ENCODE peak calls at places on chromosome 2, in four cellular contexts. K is uterus, F is transverse colon, N is suprapubic skin. S is an unnamed sample.

GRCh38 chr2:237547841-237548416 is 18.4 kb upstream of the PRLH start:
- DNase-seq in F (no peak), N (no peak), K (no peak), S (no peak)

GRCh38 chr2:195343942-195344530 is 313.0 kb upstream of the SLC39A10 start:
- DNase-seq in F (no peak), N (no peak), K (no peak), S (no peak)

GRCh38 chr2:9086465-9086864 is 83.0 kb upstream of the MBOAT2 start:
- DNase-seq in K (no peak), N (no peak), F (no peak), S (no peak)

GRCh38 chr2:71713581-71714580 is 260.5 kb downstream of the DYSF start:
- DNase-seq in N (peak), K (no peak), F (no peak), S (no peak)

GRCh38 chr2:203579131-203579643 is 44.1 kb upstream of the RAPH1 start:
- DNase-seq in N (no peak), F (peak), K (no peak), S (peak)

GRCh38 chr2:8643996-8644356 is 37.9 kb upstream of the ID2 start:
- DNase-seq in F (no peak), K (no peak), N (peak), S (no peak)

GRCh38 chr2:190538201-190538600 is 3.7 kb upstream of the NEMP2 start:
- DNase-seq in K (no peak), N (no peak), F (no peak), S (no peak)

GRCh38 chr2:142153601-142154000 is 22.8 kb upstream of the LRP1B start:
- DNase-seq in F (no peak), N (no peak), K (no peak), S (no peak)

GRCh38 chr2:44087037-44087713 is 81.5 kb upstream of the PPM1B start:
- DNase-seq in F (peak), K (peak), N (peak), S (peak)

GRCh38 chr2:170462433-170463205 is 252.5 kb upstream of the SP5 start:
- DNase-seq in F (no peak), N (no peak), K (no peak), S (no peak)

GRCh38 chr2:10141736-10142639 is 19.4 kb downstream of the RRM2 start:
- DNase-seq in N (no peak), K (peak), F (peak), S (peak)

GRCh38 chr2:55136138-55136541 is 85.9 kb upstream of the RTN4 start:
- DNase-seq in K (no peak), N (no peak), F (peak), S (no peak)

GRCh38 chr2:152730591-152731333 is 12.3 kb downstream of the ARL6IP6 start:
- DNase-seq in N (no peak), F (peak), K (no peak), S (peak)

GRCh38 chr2:45771251-45771650 is 119.8 kb downstream of the PRKCE start:
- DNase-seq in F (peak), N (peak), K (peak), S (no peak)

GRCh38 chr2:239589270-239589825 is 188.5 kb upstream of the HDAC4 start:
- DNase-seq in F (no peak), N (peak), K (no peak), S (no peak)

GRCh38 chr2:42055573-42056514 is 8.0 kb downstream of the PKDCC start:
- DNase-seq in N (no peak), K (peak), F (peak), S (peak)

GRCh38 chr2:46845542-46846453 is 69.8 kb downstream of the MCFD2 start:
- DNase-seq in F (no peak), K (no peak), N (peak), S (peak)

GRCh38 chr2:117832905-117833613 is 18.6 kb downstream of the DDX18 start:
- DNase-seq in N (no peak), K (no peak), F (no peak), S (no peak)

GRCh38 chr2:217186565-217187218 is 326.8 kb upstream of the TNP1 start:
- DNase-seq in F (no peak), N (peak), K (peak), S (no peak)

GRCh38 chr2:61254536-61254935 is 92.5 kb downstream of the C2orf74 start:
- DNase-seq in K (no peak), F (no peak), N (no peak), S (no peak)

GRCh38 chr2:46229134-46230063 is 67.8 kb upstream of the EPAS1 start:
- DNase-seq in K (no peak), F (no peak), N (no peak), S (no peak)

GRCh38 chr2:209425082-209426071 is 1.5 kb downstream of the MAP2 start:
- DNase-seq in F (no peak), N (no peak), K (no peak), S (no peak)

GRCh38 chr2:143528021-143528420 is 398.8 kb downstream of the ARHGAP15 start:
- DNase-seq in N (no peak), F (no peak), K (no peak), S (no peak)

GRCh38 chr2:143524001-143524608 is 394.9 kb downstream of the ARHGAP15 start:
- DNase-seq in K (no peak), N (no peak), F (no peak), S (no peak)

GRCh38 chr2:143522699-143523098 is 393.5 kb downstream of the ARHGAP15 start:
- DNase-seq in F (no peak), K (no peak), N (no peak), S (no peak)

GRCh38 chr2:143525006-143525405 is 395.8 kb downstream of the ARHGAP15 start:
- DNase-seq in K (no peak), N (no peak), F (no peak), S (no peak)

DNA sequence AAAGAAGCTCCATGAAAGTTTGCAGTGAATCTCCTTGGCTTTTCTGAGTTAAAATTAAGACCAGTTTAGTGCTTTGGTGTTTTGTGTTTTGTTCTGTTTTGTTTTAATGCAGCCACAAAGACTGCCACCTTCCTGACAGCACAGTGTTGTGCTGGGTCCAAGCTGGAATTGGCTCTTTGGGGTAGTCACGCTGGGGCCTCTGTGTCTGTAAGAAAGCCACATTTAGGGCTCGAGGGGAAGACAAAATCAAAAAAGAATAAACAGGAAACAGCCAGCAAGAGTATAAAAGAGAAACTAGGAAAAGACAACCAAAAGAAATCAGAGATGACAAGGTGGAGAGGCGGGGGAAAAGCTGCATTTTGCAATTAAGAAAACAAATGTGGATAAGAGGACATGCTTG is 396.3 kb downstream of the ARHGAP15 start:
- DNase-seq in K (no peak), N (no peak), F (no peak), S (no peak)
- H3K27ac ChIP-seq in K (peak), N (peak), F (peak), S (no peak)

GRCh38 chr2:179427065-179427464 is 162.4 kb upstream of the SESTD1 start:
- DNase-seq in N (no peak), K (no peak), F (no peak), S (no peak)

GRCh38 chr2:179424571-179424970 is 159.9 kb upstream of the SESTD1 start:
- DNase-seq in N (no peak), K (no peak), F (no peak), S (no peak)

GRCh38 chr2:179429597-179429996 is 165.0 kb upstream of the SESTD1 start:
- DNase-seq in N (no peak), F (no peak), K (no peak), S (no peak)

GRCh38 chr2:179429060-179429471 is 164.4 kb upstream of the SESTD1 start:
- DNase-seq in N (no peak), K (no peak), F (no peak), S (no peak)

GRCh38 chr2:179428659-179429058 is 164.0 kb upstream of the SESTD1 start:
- DNase-seq in K (no peak), F (no peak), N (no peak), S (no peak)
- TF ChIP-seq POLR2A in K (no peak), F (no peak), N (no peak), S (no peak)

DNA sequence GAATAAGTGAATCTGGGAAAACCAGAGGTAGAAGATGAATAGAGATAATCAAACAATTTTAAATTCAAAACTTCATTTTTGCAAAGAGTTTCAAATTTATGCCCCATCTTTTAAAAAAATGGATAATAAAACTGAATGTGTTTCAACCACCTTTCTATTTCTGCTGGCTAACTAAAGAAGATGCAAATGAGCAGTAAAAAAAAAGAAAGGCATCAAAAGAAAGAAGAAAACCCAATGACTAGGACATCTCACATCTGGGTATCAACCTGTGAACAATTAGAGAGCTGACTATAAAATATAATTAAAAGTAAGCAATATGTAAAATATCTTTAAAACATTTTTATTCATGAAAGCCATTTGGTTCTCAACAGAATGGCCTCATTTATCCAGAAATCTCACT is 2.5 kb downstream of the PGAP1 start:
- DNase-seq in K (no peak), N (no peak), F (no peak), S (no peak)
- H3K4me3 ChIP-seq in K (no peak), N (no peak), F (peak), S (peak)

GRCh38 chr2:39007875-39008504 is 112.9 kb downstream of the SOS1 start:
- DNase-seq in K (no peak), F (no peak), N (no peak), S (no peak)
- H3K27ac ChIP-seq in K (no peak), F (no peak), N (no peak), S (no peak)

DNA sequence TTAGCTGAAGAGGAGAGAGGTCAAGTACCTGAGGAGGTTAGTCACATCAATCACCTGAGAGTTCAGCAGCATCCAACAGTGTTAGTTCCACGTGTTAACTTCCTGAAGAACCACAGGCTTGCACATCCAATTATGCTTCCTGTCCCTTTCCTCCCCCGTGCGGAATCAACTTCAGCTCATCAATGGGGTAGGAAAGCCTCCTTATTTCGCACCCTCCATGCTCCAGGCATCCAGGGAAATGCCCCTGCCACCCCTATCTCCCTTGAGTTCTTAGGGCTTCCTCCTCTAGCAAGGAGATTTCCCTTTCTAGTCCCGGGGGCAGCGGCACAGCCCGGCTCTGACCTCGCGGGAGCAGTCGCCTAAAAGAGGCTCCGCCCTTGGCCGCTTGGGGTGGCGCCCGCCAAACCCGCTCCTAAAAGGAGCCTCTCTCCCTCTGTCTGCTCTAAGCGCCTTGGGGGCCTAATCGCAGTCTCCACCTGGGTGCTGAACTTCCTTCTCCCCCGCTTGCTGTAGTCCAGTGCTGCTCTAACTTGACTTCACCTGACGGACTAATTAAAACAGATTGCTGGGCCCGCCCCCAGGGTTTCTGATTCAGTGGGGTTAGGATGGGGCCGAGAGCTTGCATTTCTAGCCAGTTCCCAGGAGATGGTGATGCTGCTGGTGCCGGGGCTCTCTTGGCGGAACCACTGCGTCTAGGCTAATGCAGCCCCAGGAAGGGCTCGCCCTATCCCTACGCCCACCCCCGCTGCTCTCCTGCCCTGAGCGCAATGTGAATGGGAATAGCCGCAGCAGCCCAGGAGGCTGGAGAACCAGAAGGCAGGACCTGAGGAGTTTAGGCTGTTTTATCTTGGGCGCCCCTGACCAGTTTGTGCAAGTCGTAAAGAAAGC is 3.4 kb upstream of the TET3 start:
- DNase-seq in K (no peak), N (no peak), F (peak), S (peak)
- TF ChIP-seq POLR2A in K (no peak), N (no peak), F (peak), S (no peak)

GRCh38 chr2:219507555-219508443 is 6.5 kb upstream of the ASIC4 start:
- DNase-seq in F (no peak), K (no peak), N (no peak), S (no peak)
- H3K4me3 ChIP-seq in F (no peak), K (no peak), N (no peak), S (no peak)

DNA sequence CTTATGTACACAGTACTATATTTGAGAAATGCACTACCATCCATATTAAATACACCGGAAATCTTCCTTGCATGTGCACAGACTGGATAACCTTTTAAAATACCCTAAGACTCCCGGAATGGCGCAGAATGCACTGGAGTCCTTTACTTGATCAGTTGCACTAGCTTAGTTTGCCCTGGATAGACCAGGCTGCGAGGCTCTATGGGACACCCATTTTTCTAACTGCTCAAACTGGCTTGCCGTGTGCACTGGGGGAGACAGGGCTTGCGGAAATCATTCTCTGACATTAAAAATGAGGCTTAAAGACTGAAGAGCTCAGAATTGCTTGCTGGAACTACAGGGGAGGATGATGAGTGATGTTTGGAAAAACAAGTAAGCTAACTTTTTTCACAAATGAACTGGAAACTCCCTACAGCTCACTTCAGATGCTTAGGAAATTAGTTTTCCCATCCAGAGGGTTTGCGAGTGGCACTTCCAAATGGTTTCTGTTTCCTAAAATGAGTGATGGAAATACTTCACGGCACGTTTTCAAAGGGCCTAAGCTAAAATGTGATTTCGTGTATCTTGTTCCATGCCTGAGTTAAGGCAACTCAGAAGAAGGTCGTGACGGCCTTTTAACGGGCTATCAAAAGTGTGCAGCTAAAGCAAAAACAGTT is 2.7 kb downstream of the NCK2 start:
- DNase-seq in K (no peak), F (no peak), N (no peak), S (no peak)
- H3K27ac ChIP-seq in K (peak), F (peak), N (no peak), S (peak)

S was measured in Peyer's patch.